ENCODE peak calls at places on chromosomes 3 and 15, in four cellular contexts. G is AG09309; C is CD4-positive, alpha-beta T cell; S is AG09319. L is an unnamed sample.

GRCh38 chr15:99296386-99296785 is 45.1 kb downstream of the LRRC28 start:
- DNase-seq in G (no peak), C (no peak), S (no peak), L (no peak)

GRCh38 chr3:184688251-184688851 is 23.5 kb downstream of the MAGEF1 start:
- DNase-seq in G (peak), C (no peak), S (peak), L (no peak)

GRCh38 chr3:85525264-85525663 is 566.5 kb downstream of the CADM2 start:
- DNase-seq in G (no peak), C (no peak), S (no peak), L (no peak)

GRCh38 chr3:60770532-60770931 is 480.7 kb downstream of the FHIT start:
- DNase-seq in G (no peak), C (no peak), S (no peak), L (no peak)

GRCh38 chr3:169147246-169148008 is 516.1 kb downstream of the MECOM start:
- DNase-seq in G (no peak), C (no peak), S (peak), L (peak)

GRCh38 chr3:149382091-149382467 is 4.6 kb upstream of the TM4SF1 start:
- DNase-seq in G (peak), C (no peak), S (no peak), L (no peak)

GRCh38 chr15:25900901-25901300 is 37.8 kb upstream of the ATP10A start:
- DNase-seq in G (no peak), C (no peak), S (no peak), L (no peak)

GRCh38 chr3:16101295-16102186 is 72.9 kb upstream of the GALNT15 start:
- DNase-seq in G (no peak), C (no peak), S (no peak), L (no peak)

GRCh38 chr3:139794469-139795265 is 116.9 kb upstream of the NMNAT3 start:
- DNase-seq in G (no peak), C (no peak), S (no peak), L (no peak)

GRCh38 chr15:28974142-28974541 is 88.4 kb downstream of the APBA2 start:
- DNase-seq in G (no peak), C (peak), S (no peak), L (no peak)

GRCh38 chr3:115146032-115146417 is 1.1 kb downstream of the ZBTB20 start:
- DNase-seq in G (peak), C (peak), S (peak), L (peak)

GRCh38 chr15:75042730-75043508 is 19.5 kb downstream of the PPCDC start:
- DNase-seq in G (no peak), C (peak), S (no peak), L (peak)

GRCh38 chr3:143016321-143016972 is 15.1 kb downstream of the U2SURP start:
- DNase-seq in G (no peak), C (no peak), S (no peak), L (no peak)

GRCh38 chr3:178706411-178706810 is 170.2 kb downstream of the KCNMB2 start:
- DNase-seq in G (no peak), C (no peak), S (no peak), L (no peak)

GRCh38 chr3:20552605-20553275 is 366.7 kb upstream of the SGO1 start:
- DNase-seq in G (no peak), C (no peak), S (no peak), L (no peak)

GRCh38 chr3:170063691-170064090 is 25.9 kb downstream of the GPR160 start:
- DNase-seq in G (no peak), C (no peak), S (no peak), L (no peak)

GRCh38 chr3:116038968-116039950 is 406.0 kb downstream of the LSAMP start:
- DNase-seq in G (no peak), C (no peak), S (no peak), L (no peak)

GRCh38 chr3:188133646-188134045 is 20.3 kb upstream of the LPP start:
- DNase-seq in G (no peak), C (no peak), S (no peak), L (no peak)

GRCh38 chr3:13021141-13021933 is 51.9 kb downstream of the IQSEC1 start:
- DNase-seq in G (no peak), C (no peak), S (no peak), L (no peak)

GRCh38 chr3:933311-933710 is 159.5 kb upstream of the CNTN6 start:
- DNase-seq in G (no peak), C (no peak), S (no peak), L (no peak)

GRCh38 chr3:137121704-137122314 is 164.0 kb downstream of the IL20RB start:
- DNase-seq in G (peak), C (no peak), S (no peak), L (peak)
- TF ChIP-seq CTCF in G (peak), C (peak), S (peak), L (peak)

GRCh38 chr3:122395582-122395981 is 11.6 kb downstream of the FAM162A start:
- DNase-seq in G (no peak), C (no peak), S (no peak), L (no peak)

GRCh38 chr3:122391674-122392446 is 7.9 kb downstream of the FAM162A start:
- DNase-seq in G (no peak), C (no peak), S (no peak), L (no peak)

GRCh38 chr3:122390665-122391064 is 6.7 kb downstream of the FAM162A start:
- DNase-seq in G (no peak), C (no peak), S (no peak), L (no peak)

GRCh38 chr3:122394173-122394572 is 10.2 kb downstream of the FAM162A start:
- DNase-seq in G (no peak), C (no peak), S (no peak), L (no peak)

DNA sequence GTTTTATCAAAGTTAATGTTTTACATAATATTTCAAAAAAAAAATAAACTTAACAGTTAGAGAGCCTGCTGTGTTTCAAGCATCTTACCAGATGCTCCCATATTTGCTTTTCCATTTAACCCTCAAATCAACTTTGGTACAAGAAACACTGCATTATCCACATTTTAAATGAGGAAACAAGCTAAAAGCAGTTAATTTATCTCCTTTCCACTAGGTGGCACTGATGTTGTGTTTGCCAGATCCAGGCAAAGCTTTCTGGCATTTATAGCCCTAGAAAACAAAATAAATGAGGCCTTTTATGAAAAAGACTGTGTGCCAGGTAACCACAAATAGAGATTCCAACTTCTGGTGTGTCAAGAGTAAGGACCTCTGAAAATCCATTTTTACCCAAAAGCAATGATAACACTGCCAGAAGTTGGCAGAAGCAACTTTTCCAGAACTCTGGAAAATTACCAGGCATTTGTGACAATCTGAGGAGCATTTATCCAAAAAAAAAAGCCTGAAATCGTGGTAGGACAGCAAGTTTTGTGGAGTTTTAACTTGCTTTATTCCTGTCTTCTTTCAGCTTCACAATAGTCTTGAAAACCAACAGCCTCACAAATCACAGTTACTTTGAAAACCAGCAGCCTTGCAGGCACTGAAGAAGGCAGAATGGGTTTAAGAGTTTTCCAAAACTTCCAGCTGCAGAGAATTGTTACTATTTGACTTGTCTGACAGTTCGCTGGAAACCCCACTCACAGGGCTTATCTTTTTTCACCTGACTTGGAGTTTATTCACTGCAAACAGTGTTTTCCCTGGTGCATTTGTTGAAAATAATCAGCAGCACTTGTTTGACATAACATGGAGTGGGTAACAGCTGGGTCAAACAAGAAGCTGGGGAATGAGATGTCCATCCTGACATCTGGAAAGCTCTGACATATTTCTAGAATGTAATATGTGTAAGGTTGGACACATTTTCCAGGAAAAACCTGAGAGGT is 9.2 kb downstream of the FAM162A start:
- DNase-seq in G (no peak), C (no peak), S (no peak), L (no peak)
- TF ChIP-seq CTCF in G (peak), C (peak), S (peak), L (peak)

GRCh38 chr15:49058559-49058958 is 12.3 kb upstream of the SECISBP2L start:
- DNase-seq in G (no peak), C (no peak), S (no peak), L (no peak)

GRCh38 chr15:49047456-49047855 is 1.2 kb upstream of the SECISBP2L start:
- DNase-seq in G (no peak), C (no peak), S (no peak), L (no peak)

GRCh38 chr15:49055630-49056029 is 9.4 kb upstream of the SECISBP2L start:
- DNase-seq in G (no peak), C (no peak), S (no peak), L (no peak)

DNA sequence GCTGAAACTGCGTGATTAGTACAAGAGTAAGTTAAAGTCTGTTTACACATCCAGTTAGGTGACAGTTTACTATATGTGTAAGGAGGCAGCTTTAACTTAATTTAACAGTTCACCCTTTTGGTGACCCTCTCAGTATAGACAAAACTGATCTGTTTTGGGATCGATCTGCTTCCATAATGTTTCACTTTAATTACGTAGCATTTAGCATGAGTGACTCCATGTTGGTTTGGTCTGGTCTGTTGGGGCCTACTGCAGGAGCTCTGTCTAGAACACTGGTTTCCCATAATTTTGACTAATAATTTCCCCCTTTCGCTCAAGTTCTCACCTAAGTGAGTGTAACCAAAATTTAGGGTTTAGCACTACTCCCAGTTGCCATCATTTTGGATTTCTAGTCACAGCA is 6.4 kb upstream of the SECISBP2L start:
- DNase-seq in G (no peak), C (no peak), S (no peak), L (no peak)
- TF ChIP-seq CTCF in G (no peak), C (no peak), S (no peak), L (no peak)

GRCh38 chr3:66638717-66639116 is 137.9 kb upstream of the LRIG1 start:
- DNase-seq in G (no peak), C (no peak), S (no peak), L (no peak)
- TF ChIP-seq CTCF in G (no peak), C (no peak), S (no peak), L (peak)

GRCh38 chr15:73683257-73683623 is 943 bp upstream of the CD276 start:
- DNase-seq in G (no peak), C (no peak), S (no peak), L (no peak)

GRCh38 chr15:73682597-73683090 is 1.5 kb upstream of the CD276 start:
- DNase-seq in G (no peak), C (no peak), S (no peak), L (no peak)

GRCh38 chr15:73685561-73685960 is 1.4 kb downstream of the CD276 start:
- DNase-seq in G (no peak), C (no peak), S (no peak), L (no peak)

GRCh38 chr15:73681856-73682596 is 2.2 kb upstream of the CD276 start:
- DNase-seq in G (no peak), C (no peak), S (no peak), L (no peak)

GRCh38 chr15:73683624-73684536 is at the start of gene CD276:
- DNase-seq in G (no peak), C (no peak), S (peak), L (no peak)
- TF ChIP-seq CTCF in G (peak), C (no peak), S (peak), L (peak)

GRCh38 chr15:58224068-58224467 is 85.9 kb downstream of the AQP9 start:
- DNase-seq in G (no peak), C (no peak), S (peak), L (no peak)

GRCh38 chr15:58222698-58223097 is 84.5 kb downstream of the AQP9 start:
- DNase-seq in G (no peak), C (no peak), S (no peak), L (no peak)

GRCh38 chr15:58223432-58223831 is 85.3 kb downstream of the AQP9 start:
- DNase-seq in G (no peak), C (no peak), S (no peak), L (no peak)

GRCh38 chr15:58221591-58222241 is 83.5 kb downstream of the AQP9 start:
- DNase-seq in G (no peak), C (no peak), S (no peak), L (no peak)
- TF ChIP-seq CTCF in G (peak), C (no peak), S (peak), L (peak)

GRCh38 chr3:122952509-122952908 is 75.1 kb downstream of the SEMA5B start:
- DNase-seq in G (no peak), C (no peak), S (no peak), L (no peak)
- TF ChIP-seq CTCF in G (no peak), C (no peak), S (no peak), L (no peak)

GRCh38 chr3:77086408-77086807 is 46.5 kb downstream of the ROBO2 start:
- DNase-seq in G (no peak), C (no peak), S (no peak), L (no peak)
- TF ChIP-seq CTCF in G (no peak), C (no peak), S (no peak), L (no peak)

GRCh38 chr3:31531992-31532586 is 636 bp upstream of the STT3B start:
- DNase-seq in G (peak), C (peak), S (peak), L (peak)
- TF ChIP-seq CTCF in G (no peak), C (no peak), S (no peak), L (no peak)

L was measured in GM06990.